ENCODE peak calls at places on chromosome 21, in four cellular contexts. A is hepatocyte, U is mesothelial cell of epicardium, L is posterior vena cava. W is an unnamed sample.

GRCh38 chr21:35984654-35985366 is 75.5 kb downstream of the SETD4 start:
- DNase-seq in A (peak), L (no peak), U (no peak), W (no peak)

GRCh38 chr21:28737671-28738279 is 254.9 kb downstream of the LTN1 start:
- DNase-seq in U (no peak), L (no peak), A (peak), W (no peak)

GRCh38 chr21:34535886-34536285 is 23.9 kb upstream of the KCNE1 start:
- DNase-seq in A (no peak), U (no peak), L (no peak), W (no peak)

GRCh38 chr21:33196956-33197374 is 32.8 kb upstream of the IFNAR2 start:
- DNase-seq in L (no peak), A (peak), U (peak), W (peak)

GRCh38 chr21:45992311-45993209 is 11.0 kb downstream of the COL6A1 start:
- DNase-seq in U (peak), L (peak), A (no peak), W (peak)

GRCh38 chr21:35316456-35316855 is 267.4 kb upstream of the RUNX1 start:
- DNase-seq in A (no peak), U (no peak), L (no peak), W (no peak)

GRCh38 chr21:46561448-46562095 is 43.3 kb downstream of the S100B start:
- DNase-seq in U (no peak), A (no peak), L (no peak), W (no peak)

GRCh38 chr21:39317134-39318090 is 4.0 kb upstream of the BRWD1 start:
- DNase-seq in A (peak), U (no peak), L (no peak), W (no peak)

GRCh38 chr21:37208056-37208705 is 59.0 kb downstream of the VPS26C start:
- DNase-seq in L (peak), U (no peak), A (no peak), W (peak)

GRCh38 chr21:24225432-24225831 is 1381.8 kb downstream of the MRPL39 start:
- DNase-seq in L (no peak), A (no peak), U (no peak), W (no peak)

GRCh38 chr21:28336299-28336698 is 656.4 kb downstream of the LTN1 start:
- DNase-seq in A (peak), L (no peak), U (peak), W (peak)

GRCh38 chr21:42258150-42258884 is 39.4 kb downstream of the ABCG1 start:
- DNase-seq in A (peak), L (peak), U (peak), W (peak)

GRCh38 chr21:37827878-37828277 is 88.4 kb downstream of the KCNJ6 start:
- DNase-seq in U (no peak), A (peak), L (no peak), W (no peak)

GRCh38 chr21:42526379-42526727 is 12.7 kb downstream of the SLC37A1 start:
- DNase-seq in A (peak), L (no peak), U (no peak), W (no peak)

GRCh38 chr21:17819878-17820232 is 699 bp upstream of the C21orf91 start:
- DNase-seq in L (peak), U (no peak), A (no peak), W (no peak)

GRCh38 chr21:25563399-25564116 is 43.7 kb downstream of the MRPL39 start:
- DNase-seq in A (no peak), U (no peak), L (no peak), W (no peak)

GRCh38 chr21:41832230-41833137 is 46.7 kb downstream of the PRDM15 start:
- DNase-seq in U (no peak), L (no peak), A (no peak), W (no peak)

GRCh38 chr21:38219049-38219628 is 37.7 kb upstream of the KCNJ15 start:
- DNase-seq in L (no peak), A (peak), U (peak), W (peak)

GRCh38 chr21:39837861-39838359 is 29.3 kb upstream of the PCP4 start:
- DNase-seq in L (no peak), U (no peak), A (peak), W (no peak)

GRCh38 chr21:38236232-38236631 is 20.6 kb upstream of the KCNJ15 start:
- DNase-seq in U (no peak), A (no peak), L (no peak), W (no peak)

GRCh38 chr21:18170829-18171228 is 73.8 kb upstream of the CHODL start:
- DNase-seq in L (no peak), U (no peak), A (no peak), W (no peak)

GRCh38 chr21:19950347-19950746 is 1047.9 kb upstream of the NCAM2 start:
- DNase-seq in L (no peak), U (no peak), A (no peak), W (no peak)

GRCh38 chr21:36565616-36566015 is 85.7 kb upstream of the CLDN14 start:
- DNase-seq in A (no peak), U (no peak), L (no peak), W (no peak)

W was measured in testis.